ENCODE peak calls at places on chromosome 10, in five cellular contexts. M, I, K, G and C are unnamed samples. For H3K4me1, the result is how much of the 10 kb centered on the place peaks cover.

GRCh38 chr10:118873738-118874105 is 119.0 kb upstream of the CACUL1 start:
- DNase-seq in K (no peak), M (peak), G (no peak), I (no peak), C (no peak)

GRCh38 chr10:70738425-70739121 is 46.6 kb downstream of the TBATA start:
- DNase-seq in I (peak), G (peak), M (no peak), K (no peak), C (no peak)

GRCh38 chr10:17023386-17024298 is 106.0 kb downstream of the CUBN start:
- DNase-seq in G (peak), I (no peak), M (peak), K (no peak), C (peak)

GRCh38 chr10:93023013-93023650 is 37.5 kb upstream of the CYP26C1 start:
- DNase-seq in K (no peak), G (no peak), I (no peak), M (no peak), C (no peak)

GRCh38 chr10:132498562-132499366 is 38.8 kb upstream of the INPP5A start:
- DNase-seq in G (no peak), M (no peak), I (no peak), K (no peak), C (no peak)

GRCh38 chr10:32103721-32104120 is 47.5 kb upstream of the KIF5B start:
- DNase-seq in M (no peak), K (no peak), I (no peak), G (no peak), C (no peak)

GRCh38 chr10:11018426-11018818 is 750 bp downstream of the CELF2 start:
- DNase-seq in K (no peak), M (no peak), G (no peak), I (peak), C (no peak)

GRCh38 chr10:63355682-63356081 is 110.1 kb downstream of the JMJD1C start:
- DNase-seq in I (no peak), M (no peak), K (no peak), G (no peak), C (no peak)

GRCh38 chr10:119217937-119218579 is 10.7 kb downstream of the GRK5 start:
- DNase-seq in K (no peak), M (no peak), I (no peak), G (no peak), C (no peak)

GRCh38 chr10:103695584-103696005 is 159.8 kb downstream of the SH3PXD2A start:
- DNase-seq in I (no peak), G (peak), M (no peak), K (no peak), C (peak)

GRCh38 chr10:133274751-133275682 is 1.7 kb downstream of the ADAM8 start:
- DNase-seq in K (no peak), G (peak), M (peak), I (no peak), C (no peak)

GRCh38 chr10:102677736-102678354 is 33.6 kb downstream of the TRIM8 start:
- DNase-seq in I (no peak), M (no peak), K (no peak), G (no peak), C (no peak)

GRCh38 chr10:6770846-6771245 is 190.8 kb upstream of the PRKCQ start:
- DNase-seq in G (no peak), K (no peak), M (no peak), I (no peak), C (no peak)

GRCh38 chr10:45660876-45661411 is 11.6 kb downstream of the ZFAND4 start:
- DNase-seq in K (no peak), I (no peak), G (peak), M (no peak), C (no peak)

GRCh38 chr10:109966961-109967738 is 40.6 kb upstream of the ADD3 start:
- DNase-seq in M (no peak), I (peak), G (no peak), K (no peak), C (no peak)

GRCh38 chr10:71484352-71484751 is 87.6 kb downstream of the CDH23 start:
- DNase-seq in K (no peak), I (peak), M (no peak), G (no peak), C (no peak)

GRCh38 chr10:72073677-72074412 is 14.5 kb downstream of the SPOCK2 start:
- DNase-seq in I (no peak), M (no peak), K (no peak), G (no peak), C (no peak)

GRCh38 chr10:60762554-60762953 is 15.7 kb upstream of the CDK1 start:
- DNase-seq in I (no peak), K (peak), M (no peak), G (no peak), C (no peak)

GRCh38 chr10:30017576-30017975 is 41.8 kb downstream of the JCAD start:
- DNase-seq in K (no peak), M (no peak), I (no peak), G (no peak), C (no peak)

GRCh38 chr10:21637795-21638194 is 103.8 kb downstream of the MLLT10 start:
- DNase-seq in M (no peak), I (no peak), K (no peak), G (no peak), C (no peak)

GRCh38 chr10:11209810-11210141 is 192.1 kb downstream of the CELF2 start:
- DNase-seq in M (no peak), K (no peak), I (no peak), G (no peak), C (no peak)

GRCh38 chr10:34609287-34609940 is 205.7 kb downstream of the PARD3 start:
- DNase-seq in I (no peak), G (no peak), K (no peak), M (no peak), C (no peak)

GRCh38 chr10:33204049-33204448 is 130.4 kb downstream of the NRP1 start:
- DNase-seq in I (no peak), G (no peak), K (no peak), M (no peak), C (no peak)

GRCh38 chr10:103954543-103954942 is 12.4 kb upstream of the SLK start:
- DNase-seq in G (no peak), M (no peak), I (no peak), K (no peak), C (no peak)

GRCh38 chr10:132546567-132547420 is 9.2 kb downstream of the INPP5A start:
- DNase-seq in I (peak), M (no peak), K (no peak), G (no peak), C (no peak)

GRCh38 chr10:70905071-70906021 is 17.0 kb upstream of the PCBD1 start:
- DNase-seq in G (no peak), I (no peak), K (no peak), M (no peak), C (no peak)

GRCh38 chr10:60732240-60733188 is 45.8 kb upstream of the CDK1 start:
- DNase-seq in I (no peak), K (peak), G (no peak), M (peak), C (peak)

GRCh38 chr10:77905086-77905735 is 21.3 kb downstream of the DLG5 start:
- DNase-seq in I (no peak), G (no peak), M (no peak), K (no peak), C (no peak)
- H3K4me1 ChIP-seq in I (under half), G (under half), M (under half), K (under half), C (under half)

GRCh38 chr10:79981673-79982485 is 33.0 kb upstream of the SFTPD start:
- DNase-seq in M (peak), G (no peak), I (peak), K (peak), C (peak)
- TF ChIP-seq CTCF in M (no peak), G (no peak), I (peak), K (peak), C (no peak)

DNA sequence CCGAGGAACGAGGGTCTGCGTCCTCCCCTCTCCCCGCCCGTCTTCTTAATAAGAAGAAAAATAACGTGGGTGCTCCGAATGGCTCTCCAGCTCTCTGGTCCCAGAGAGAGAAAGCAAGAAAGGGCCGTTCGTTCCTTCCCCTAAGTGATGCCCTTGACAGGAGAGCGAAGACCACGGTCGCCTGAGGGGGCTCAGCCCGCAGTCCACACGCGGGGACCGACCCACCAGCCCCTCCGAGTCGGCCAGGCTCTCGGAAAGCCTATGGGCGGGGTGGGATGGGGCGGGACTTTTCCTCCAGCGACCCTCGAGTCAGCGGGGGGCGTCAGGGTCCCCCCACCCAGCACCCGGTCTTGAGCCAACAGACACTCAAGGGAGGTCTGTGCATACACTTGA is 53.2 kb upstream of the FHIP2A start:
- DNase-seq in K (no peak), G (no peak), I (no peak), M (no peak), C (no peak)
- H3K4me3 ChIP-seq in K (peak), G (no peak), I (peak), M (no peak), C (peak)

GRCh38 chr10:96850113-96850512 is 18.0 kb downstream of the LCOR start:
- DNase-seq in K (no peak), G (no peak), M (no peak), I (no peak), C (no peak)

GRCh38 chr10:96846926-96847325 is 14.8 kb downstream of the LCOR start:
- DNase-seq in M (no peak), K (no peak), G (no peak), I (no peak), C (no peak)

GRCh38 chr10:96842896-96843723 is 11.0 kb downstream of the LCOR start:
- DNase-seq in I (no peak), K (no peak), G (no peak), M (no peak), C (no peak)

GRCh38 chr10:96843823-96844222 is 11.7 kb downstream of the LCOR start:
- DNase-seq in M (no peak), I (no peak), K (no peak), G (no peak), C (no peak)

GRCh38 chr10:96846395-96846794 is 14.3 kb downstream of the LCOR start:
- DNase-seq in K (no peak), I (no peak), M (peak), G (no peak), C (no peak)
- H3K4me1 ChIP-seq in K (under half), I (half or more), M (under half), G (under half), C (under half)

DNA sequence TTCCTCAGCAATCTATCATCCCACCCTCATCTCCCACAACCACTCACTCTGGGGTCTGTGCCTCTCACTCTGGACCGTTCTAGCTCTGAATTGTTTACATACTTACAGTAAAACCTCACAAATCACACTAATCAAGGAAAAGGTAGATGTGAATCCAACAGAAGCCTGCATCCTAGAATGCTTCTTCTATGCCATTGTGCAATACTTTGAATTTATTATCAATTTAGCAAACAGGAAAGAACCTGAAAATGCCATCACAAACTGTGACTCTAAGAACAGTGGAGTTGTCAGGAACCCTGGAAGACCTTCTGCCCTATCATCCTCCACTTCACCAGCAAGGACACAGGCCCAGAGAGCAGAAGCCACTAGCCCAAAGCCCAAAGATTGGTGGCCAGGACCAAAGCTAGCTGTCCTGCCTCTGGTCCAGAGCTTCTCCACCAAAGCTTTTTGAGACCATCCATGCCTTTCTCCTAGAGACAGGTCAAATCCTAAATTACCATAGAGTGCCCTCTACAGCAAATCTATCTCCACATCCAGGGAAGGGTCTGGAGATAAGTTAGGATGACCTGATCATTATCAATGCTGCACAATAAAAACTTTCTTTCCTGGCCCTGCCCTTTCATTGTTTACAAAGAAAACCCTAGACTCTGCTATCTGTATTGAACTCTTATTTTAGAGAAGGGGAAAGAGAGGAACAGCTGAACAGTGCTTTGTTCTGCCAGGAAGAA is 2.4 kb downstream of the SORBS1 start:
- DNase-seq in K (no peak), I (no peak), G (no peak), M (no peak), C (no peak)
- TF ChIP-seq CTCF in K (no peak), I (no peak), G (no peak), M (no peak), C (no peak)

DNA sequence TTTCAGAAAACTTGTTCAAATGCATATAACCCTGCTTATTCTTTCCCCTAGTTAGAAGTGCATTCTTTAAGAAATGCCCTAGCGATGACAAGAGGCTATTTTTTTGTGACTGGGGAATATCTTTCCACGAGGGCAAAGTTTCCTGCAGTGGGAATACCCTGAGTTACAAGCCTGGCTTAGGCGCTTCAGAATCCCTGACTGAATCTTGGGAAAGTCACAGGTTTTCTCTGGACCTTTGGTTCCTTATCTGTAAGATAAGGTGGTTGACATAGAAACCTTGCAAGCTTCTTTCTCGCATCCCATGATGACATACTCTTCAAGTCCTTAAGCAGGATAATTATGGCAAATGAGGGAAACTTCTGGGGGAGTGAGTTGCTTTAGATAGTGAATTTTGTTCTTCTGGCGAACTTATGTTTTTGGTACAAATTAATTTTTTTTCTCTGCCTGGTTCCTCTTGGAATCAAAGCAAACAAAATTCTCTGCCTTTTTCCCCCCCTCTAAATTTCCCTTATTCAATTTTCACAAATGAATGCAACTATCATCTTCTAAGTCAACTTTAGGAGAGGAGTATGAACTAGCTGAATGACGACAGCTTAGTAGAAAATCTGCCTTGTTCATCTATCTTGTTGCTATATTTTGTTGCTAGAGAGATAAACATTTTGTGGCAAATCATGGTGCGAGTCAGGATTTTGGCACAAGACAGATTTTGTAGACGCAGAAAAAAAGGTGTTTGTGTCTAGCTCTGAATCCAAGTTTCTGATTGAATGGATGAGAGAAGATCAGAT is 80.7 kb upstream of the FZD8 start:
- DNase-seq in G (no peak), K (no peak), I (no peak), M (no peak), C (no peak)
- H3K4me3 ChIP-seq in G (no peak), K (no peak), I (no peak), M (no peak), C (no peak)

DNA sequence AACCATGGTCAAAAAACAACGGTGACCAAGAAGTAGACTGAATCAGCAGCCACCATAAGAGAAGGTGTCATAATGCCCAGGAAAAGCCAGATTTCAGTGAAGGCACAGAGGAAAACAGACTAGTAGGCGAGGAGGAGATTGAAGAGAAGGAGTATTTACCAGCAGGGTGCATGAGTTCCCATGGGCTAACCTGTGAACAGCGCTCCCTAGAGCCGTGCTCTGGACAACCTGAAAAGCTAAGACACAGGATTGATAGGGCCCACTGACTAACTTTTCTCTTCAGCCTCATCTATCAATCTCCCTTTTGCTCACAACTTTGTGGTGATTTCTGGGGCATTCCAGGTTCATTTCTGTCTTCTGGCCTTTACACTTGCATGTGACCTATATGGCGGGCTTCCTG is 12.9 kb downstream of the ANKRD22 start:
- DNase-seq in K (no peak), M (no peak), G (no peak), I (no peak), C (no peak)
- H3K4me1 ChIP-seq in K (under half), M (under half), G (under half), I (under half), C (under half)